ENCODE peak calls at places on chromosomes 13 and 19, in seven cellular contexts. W, H, N, Q, R, P and V are unnamed samples.

GRCh38 chr13:100315522-100315921 is 226.6 kb downstream of the PCCA start:
- DNase-seq in P (no peak), N (no peak), H (no peak), R (peak; percentile 21), W (no peak), Q (no peak), V (no peak)

GRCh38 chr19:12884627-12884925 is 2.4 kb downstream of the KLF1 start:
- DNase-seq in N (no peak), P (no peak), Q (no peak), R (no peak), W (no peak), H (no peak), V (no peak)

GRCh38 chr13:85631801-85632200 is 167.4 kb downstream of the SLITRK6 start:
- DNase-seq in W (no peak), P (no peak), Q (no peak), H (no peak), R (no peak), N (no peak), V (no peak)

GRCh38 chr19:39372941-39373340 is 18.0 kb downstream of the PAF1 start:
- DNase-seq in P (no peak), Q (no peak), W (no peak), R (no peak), N (no peak), H (no peak), V (no peak)

GRCh38 chr13:50200988-50201387 is 185.7 kb downstream of the KCNRG start:
- DNase-seq in P (no peak), R (no peak), N (peak; percentile 63), Q (no peak), H (peak; percentile 67), W (no peak), V (no peak)

GRCh38 chr19:46849610-46850009 is 1.0 kb downstream of the AP2S1 start:
- DNase-seq in Q (no peak), N (peak; percentile 45), P (no peak), R (no peak), H (no peak), W (no peak), V (no peak)

GRCh38 chr13:71242191-71242590 is 624.8 kb downstream of the DACH1 start:
- DNase-seq in Q (no peak), W (no peak), R (no peak), H (no peak), P (no peak), N (peak; percentile 31), V (no peak)

GRCh38 chr19:52343548-52343947 is 7.5 kb downstream of the ZNF610 start:
- DNase-seq in W (peak; percentile 23), N (peak; percentile 39), R (peak; percentile 15), P (peak; percentile 84), H (peak; percentile 68), Q (no peak), V (no peak)

GRCh38 chr19:51735759-51736449 is 12.1 kb upstream of the HAS1 start:
- DNase-seq in W (no peak), R (no peak), Q (no peak), H (peak; percentile 68), P (no peak), N (no peak), V (no peak)

GRCh38 chr13:91167706-91168459 is 179.6 kb upstream of the MIR17HG start:
- DNase-seq in P (no peak), Q (no peak), N (no peak), W (no peak), H (no peak), R (no peak), V (no peak)

GRCh38 chr13:37475966-37476365 is 122.6 kb downstream of the POSTN start:
- DNase-seq in P (no peak), W (no peak), N (no peak), Q (no peak), H (no peak), R (no peak), V (no peak)

GRCh38 chr19:4343845-4344713 is 717 bp downstream of the MPND start:
- DNase-seq in W (no peak), Q (no peak), R (no peak), N (no peak), P (no peak), H (peak; percentile 28), V (no peak)

GRCh38 chr13:102400619-102401125 is 1.2 kb downstream of the FGF14 start:
- DNase-seq in R (no peak), P (no peak), N (no peak), H (no peak), W (no peak), Q (no peak), V (no peak)

GRCh38 chr13:100089633-100090032 is 740 bp downstream of the PCCA start:
- DNase-seq in N (peak; percentile 51), H (peak; percentile 10), R (no peak), Q (no peak), P (no peak), W (no peak), V (no peak)

GRCh38 chr13:31129419-31129818 is 32.3 kb downstream of the HSPH1 start:
- DNase-seq in P (no peak), H (no peak), R (no peak), N (no peak), Q (no peak), W (no peak), V (no peak)

GRCh38 chr13:31131470-31131961 is 30.2 kb downstream of the HSPH1 start:
- DNase-seq in N (no peak), P (no peak), H (no peak), Q (no peak), R (no peak), W (no peak), V (no peak)

GRCh38 chr13:31138515-31138914 is 23.2 kb downstream of the HSPH1 start:
- DNase-seq in Q (no peak), W (no peak), N (no peak), R (no peak), H (no peak), P (no peak), V (no peak)

DNA sequence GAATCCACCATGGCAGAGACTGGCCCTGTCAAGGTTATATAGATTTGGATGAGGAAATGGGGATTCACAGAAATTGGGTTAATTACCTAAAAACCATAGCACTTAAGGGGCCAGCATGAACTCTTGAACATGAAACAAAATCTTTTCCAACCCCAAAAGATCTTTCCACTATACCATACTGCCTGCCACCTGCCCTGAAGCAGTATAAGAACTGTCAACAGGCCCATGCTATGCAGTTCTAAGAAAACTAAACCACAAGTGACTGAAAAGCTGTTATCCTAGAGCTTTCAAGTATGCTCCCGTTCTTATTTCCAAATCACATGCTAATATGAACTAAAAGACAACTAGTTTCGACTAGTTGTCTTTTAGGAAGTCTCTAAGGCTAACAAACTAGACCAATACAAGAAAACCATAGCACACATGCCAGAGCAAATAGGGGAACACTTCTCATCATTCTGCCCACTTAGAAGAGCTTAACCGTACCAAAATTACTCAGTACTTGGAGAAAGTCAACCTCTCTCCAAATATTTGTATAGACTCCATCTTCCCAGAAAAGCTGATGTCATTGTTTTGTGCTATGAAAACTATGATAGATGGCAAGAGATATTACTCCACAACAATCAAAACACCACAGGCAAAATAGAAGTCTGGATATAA is 27.5 kb downstream of the HSPH1 start:
- DNase-seq in Q (no peak), R (no peak), H (no peak), N (no peak), P (no peak), W (no peak), V (no peak)
- H3K9ac ChIP-seq in Q (no peak overlapping the region), R (no peak overlapping the region), H (no peak overlapping the region), N (no peak overlapping the region), P (no peak overlapping the region), W (no peak overlapping the region), V (no peak overlapping the region)

DNA sequence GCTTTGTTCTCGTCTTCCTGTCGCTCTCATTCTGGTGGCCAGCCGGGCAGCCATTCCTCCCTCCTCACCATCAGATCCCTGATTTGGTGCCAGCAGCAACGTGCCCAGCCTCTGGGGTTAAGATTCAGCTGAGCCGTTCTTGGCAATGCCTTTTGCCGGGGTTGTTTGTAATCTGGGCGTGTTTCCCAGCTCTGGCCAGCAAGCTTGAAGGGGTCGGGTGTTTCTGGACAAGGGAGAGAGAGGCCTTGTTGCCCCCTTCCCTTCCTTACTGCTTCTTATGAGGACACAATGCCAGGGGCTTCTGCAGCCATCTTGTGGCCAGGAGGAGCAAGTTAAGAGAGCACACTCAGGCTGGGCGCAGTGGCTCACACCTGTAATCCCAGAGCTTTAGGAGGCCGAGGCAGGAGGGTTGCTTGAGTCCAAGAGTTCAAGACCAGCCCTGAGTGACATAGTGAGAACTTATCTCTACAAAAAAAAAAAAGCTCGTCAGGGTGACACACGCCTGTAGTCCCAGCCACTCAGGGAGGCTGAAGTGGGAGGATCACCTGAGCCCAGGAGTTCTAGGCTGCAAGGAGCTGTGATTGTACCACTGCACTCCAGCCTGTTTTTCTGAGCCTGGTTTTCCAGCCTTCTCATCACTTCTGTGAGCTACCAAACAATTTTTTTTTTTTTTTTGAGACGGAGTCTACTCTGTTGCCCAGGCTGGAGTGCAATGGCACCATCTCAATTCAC is 10.7 kb upstream of the CRTC1 start:
- DNase-seq in N (peak; percentile 65), Q (no peak), W (no peak), H (peak; percentile 29), R (no peak), P (no peak), V (no peak)
- TF ChIP-seq POLR2AphosphoS5 in N (no peak), Q (no peak), W (no peak), H (no peak), R (no peak), P (no peak), V (no peak)

GRCh38 chr13:65540064-65540635 is 1690.0 kb downstream of the PCDH9 start:
- DNase-seq in N (no peak), Q (no peak), H (no peak), R (no peak), P (no peak), W (no peak), V (no peak)

GRCh38 chr13:65532231-65532630 is 1697.9 kb downstream of the PCDH9 start:
- DNase-seq in R (no peak), N (no peak), W (no peak), P (no peak), H (peak; percentile 0), Q (no peak), V (no peak)

GRCh38 chr13:65530688-65531087 is 1699.4 kb downstream of the PCDH9 start:
- DNase-seq in N (no peak), H (no peak), Q (no peak), P (no peak), R (no peak), W (no peak), V (no peak)

GRCh38 chr13:65535360-65535759 is 1694.8 kb downstream of the PCDH9 start:
- DNase-seq in P (no peak), Q (no peak), W (no peak), N (no peak), H (no peak), R (no peak), V (no peak)
- TF ChIP-seq EZH2 in P (no peak), Q (no peak), W (no peak), N (no peak), H (no peak), R (no peak), V (no peak)

GRCh38 chr13:93674337-93674755 is 447.7 kb downstream of the GPC6 start:
- DNase-seq in Q (no peak), P (no peak), N (no peak), R (no peak), W (no peak), H (no peak), V (no peak)

GRCh38 chr13:93685900-93686299 is 459.3 kb downstream of the GPC6 start:
- DNase-seq in P (no peak), H (no peak), R (no peak), N (no peak), Q (no peak), W (no peak), V (no peak)

DNA sequence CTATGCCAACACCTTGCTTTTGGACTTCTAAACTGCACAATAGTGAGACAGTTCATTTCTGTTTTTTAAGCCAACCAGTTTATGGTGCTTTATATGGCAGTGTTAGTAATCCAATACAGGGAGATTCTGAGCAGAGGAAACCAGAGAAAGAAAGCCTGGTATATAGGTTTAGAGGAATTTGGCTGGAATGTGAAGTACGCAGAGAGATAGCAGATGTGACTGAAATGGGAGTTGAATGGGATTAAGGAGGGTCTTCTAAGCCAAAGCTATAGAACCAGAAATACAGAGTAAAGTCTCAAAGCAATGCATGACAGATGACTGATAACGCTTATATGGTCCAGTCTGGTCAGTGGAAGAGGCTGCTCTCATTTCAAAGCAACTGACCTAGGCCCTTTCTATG is 453.7 kb downstream of the GPC6 start:
- DNase-seq in H (no peak), N (no peak), W (no peak), R (no peak), P (no peak), Q (no peak), V (no peak)
- H3K9ac ChIP-seq in H (no peak overlapping the region), N (no peak overlapping the region), W (no peak overlapping the region), R (no peak overlapping the region), P (no peak overlapping the region), Q (no peak overlapping the region), V (no peak overlapping the region)